ENCODE peak calls at places on chromosome 20, in ten cellular contexts. One of them, this sample, is unnamed.
A peak's percentile ranks its signal among the peaks of the same experiment; 100 is the strongest.

GRCh38 chr20:23782366-23782983 is 31.7 kb upstream of the CST1 start:
- DNase-seq in lower lobe of right lung: no peak
- DNase-seq in WERI-Rb-1: peak; percentile 66
- DNase-seq in tibial artery: no peak
- DNase-seq in lung: no peak
- DNase-seq in neuronal stem cell: no peak
- DNase-seq in effector memory CD4-positive, alpha-beta T cell: no peak
- DNase-seq in kidney: no peak
- DNase-seq in H9: peak; percentile 73
- DNase-seq in colonic mucosa: no peak
- DNase-seq in this sample: no peak

GRCh38 chr20:48298851-48299484 is 513.7 kb upstream of the SULF2 start:
- DNase-seq in lower lobe of right lung: no peak
- DNase-seq in WERI-Rb-1: no peak
- DNase-seq in tibial artery: no peak
- DNase-seq in lung: no peak
- DNase-seq in neuronal stem cell: no peak
- DNase-seq in effector memory CD4-positive, alpha-beta T cell: no peak
- DNase-seq in kidney: no peak
- DNase-seq in H9: no peak
- DNase-seq in colonic mucosa: no peak
- DNase-seq in this sample: no peak

GRCh38 chr20:11178946-11179654 is 505.3 kb upstream of the JAG1 start:
- DNase-seq in lower lobe of right lung: no peak
- DNase-seq in WERI-Rb-1: no peak
- DNase-seq in tibial artery: no peak
- DNase-seq in lung: no peak
- DNase-seq in neuronal stem cell: peak; percentile 23
- DNase-seq in effector memory CD4-positive, alpha-beta T cell: no peak
- DNase-seq in kidney: no peak
- DNase-seq in H9: no peak
- DNase-seq in colonic mucosa: no peak
- DNase-seq in this sample: no peak

GRCh38 chr20:2986466-2986865 is 57.0 kb upstream of the GNRH2 start:
- DNase-seq in lower lobe of right lung: no peak
- DNase-seq in WERI-Rb-1: no peak
- DNase-seq in tibial artery: no peak
- DNase-seq in lung: peak; percentile 29
- DNase-seq in neuronal stem cell: no peak
- DNase-seq in effector memory CD4-positive, alpha-beta T cell: no peak
- DNase-seq in kidney: no peak
- DNase-seq in H9: no peak
- DNase-seq in colonic mucosa: no peak
- DNase-seq in this sample: no peak

GRCh38 chr20:18019068-18019467 is 38.6 kb downstream of the OVOL2 start:
- DNase-seq in lower lobe of right lung: no peak
- DNase-seq in WERI-Rb-1: peak; percentile 23
- DNase-seq in tibial artery: no peak
- DNase-seq in lung: no peak
- DNase-seq in neuronal stem cell: no peak
- DNase-seq in effector memory CD4-positive, alpha-beta T cell: no peak
- DNase-seq in kidney: no peak
- DNase-seq in H9: peak; percentile 67
- DNase-seq in colonic mucosa: no peak
- DNase-seq in this sample: no peak

GRCh38 chr20:5689451-5689850 is 60.8 kb upstream of the SHLD1 start:
- DNase-seq in lower lobe of right lung: no peak
- DNase-seq in WERI-Rb-1: no peak
- DNase-seq in tibial artery: no peak
- DNase-seq in lung: no peak
- DNase-seq in neuronal stem cell: no peak
- DNase-seq in effector memory CD4-positive, alpha-beta T cell: no peak
- DNase-seq in kidney: no peak
- DNase-seq in H9: no peak
- DNase-seq in colonic mucosa: no peak
- DNase-seq in this sample: no peak

GRCh38 chr20:24959591-24960301 is 10.7 kb downstream of the CST7 start:
- DNase-seq in lower lobe of right lung: peak; percentile 34
- DNase-seq in WERI-Rb-1: no peak
- DNase-seq in tibial artery: no peak
- DNase-seq in lung: no peak
- DNase-seq in neuronal stem cell: no peak
- DNase-seq in effector memory CD4-positive, alpha-beta T cell: no peak
- DNase-seq in kidney: no peak
- DNase-seq in H9: peak; percentile 17
- DNase-seq in colonic mucosa: peak; percentile 13
- DNase-seq in this sample: peak; percentile 57

GRCh38 chr20:56515657-56516381 is 8.7 kb upstream of the FAM209A start:
- DNase-seq in lower lobe of right lung: no peak
- DNase-seq in WERI-Rb-1: no peak
- DNase-seq in tibial artery: no peak
- DNase-seq in lung: no peak
- DNase-seq in neuronal stem cell: no peak
- DNase-seq in effector memory CD4-positive, alpha-beta T cell: no peak
- DNase-seq in kidney: no peak
- DNase-seq in H9: no peak
- DNase-seq in colonic mucosa: no peak
- DNase-seq in this sample: no peak

GRCh38 chr20:19565721-19566120 is 192.3 kb upstream of the RIN2 start:
- DNase-seq in lower lobe of right lung: no peak
- DNase-seq in WERI-Rb-1: no peak
- DNase-seq in tibial artery: no peak
- DNase-seq in lung: no peak
- DNase-seq in neuronal stem cell: no peak
- DNase-seq in effector memory CD4-positive, alpha-beta T cell: no peak
- DNase-seq in kidney: no peak
- DNase-seq in H9: no peak
- DNase-seq in colonic mucosa: no peak
- DNase-seq in this sample: no peak

GRCh38 chr20:3876676-3877075 is 12.5 kb upstream of the PANK2 start:
- DNase-seq in lower lobe of right lung: no peak
- DNase-seq in WERI-Rb-1: no peak
- DNase-seq in tibial artery: no peak
- DNase-seq in lung: no peak
- DNase-seq in neuronal stem cell: no peak
- DNase-seq in effector memory CD4-positive, alpha-beta T cell: no peak
- DNase-seq in kidney: no peak
- DNase-seq in H9: no peak
- DNase-seq in colonic mucosa: no peak
- DNase-seq in this sample: no peak

GRCh38 chr20:5674176-5674660 is 76.0 kb upstream of the SHLD1 start:
- DNase-seq in lower lobe of right lung: no peak
- DNase-seq in WERI-Rb-1: no peak
- DNase-seq in tibial artery: no peak
- DNase-seq in lung: no peak
- DNase-seq in neuronal stem cell: no peak
- DNase-seq in effector memory CD4-positive, alpha-beta T cell: no peak
- DNase-seq in kidney: no peak
- DNase-seq in H9: no peak
- DNase-seq in colonic mucosa: no peak
- DNase-seq in this sample: no peak

GRCh38 chr20:37511605-37512275 is 9.3 kb upstream of the NNAT start:
- DNase-seq in lower lobe of right lung: no peak
- DNase-seq in WERI-Rb-1: no peak
- DNase-seq in tibial artery: no peak
- DNase-seq in lung: no peak
- DNase-seq in neuronal stem cell: no peak
- DNase-seq in effector memory CD4-positive, alpha-beta T cell: no peak
- DNase-seq in kidney: no peak
- DNase-seq in H9: no peak
- DNase-seq in colonic mucosa: no peak
- DNase-seq in this sample: no peak

GRCh38 chr20:49594143-49594928 is 26.4 kb upstream of the PTGIS start:
- DNase-seq in lower lobe of right lung: no peak
- DNase-seq in WERI-Rb-1: no peak
- DNase-seq in tibial artery: peak; percentile 89
- DNase-seq in lung: no peak
- DNase-seq in neuronal stem cell: no peak
- DNase-seq in effector memory CD4-positive, alpha-beta T cell: no peak
- DNase-seq in kidney: no peak
- DNase-seq in H9: no peak
- DNase-seq in colonic mucosa: no peak
- DNase-seq in this sample: peak; percentile 91

GRCh38 chr20:38827770-38828281 is 22.3 kb downstream of the PPP1R16B start:
- DNase-seq in lower lobe of right lung: no peak
- DNase-seq in WERI-Rb-1: no peak
- DNase-seq in tibial artery: no peak
- DNase-seq in lung: no peak
- DNase-seq in neuronal stem cell: no peak
- DNase-seq in effector memory CD4-positive, alpha-beta T cell: no peak
- DNase-seq in kidney: no peak
- DNase-seq in H9: no peak
- DNase-seq in colonic mucosa: no peak
- DNase-seq in this sample: no peak

GRCh38 chr20:62116558-62117361 is 5.5 kb upstream of the LSM14B start:
- DNase-seq in lower lobe of right lung: no peak
- DNase-seq in WERI-Rb-1: no peak
- DNase-seq in tibial artery: no peak
- DNase-seq in lung: no peak
- DNase-seq in neuronal stem cell: no peak
- DNase-seq in effector memory CD4-positive, alpha-beta T cell: no peak
- DNase-seq in kidney: no peak
- DNase-seq in H9: no peak
- DNase-seq in colonic mucosa: no peak
- DNase-seq in this sample: no peak

GRCh38 chr20:62114894-62115293 is 7.4 kb upstream of the LSM14B start:
- DNase-seq in lower lobe of right lung: no peak
- DNase-seq in WERI-Rb-1: no peak
- DNase-seq in tibial artery: no peak
- DNase-seq in lung: no peak
- DNase-seq in neuronal stem cell: no peak
- DNase-seq in effector memory CD4-positive, alpha-beta T cell: no peak
- DNase-seq in kidney: no peak
- DNase-seq in H9: peak; percentile 65
- DNase-seq in colonic mucosa: no peak
- DNase-seq in this sample: no peak

GRCh38 chr20:62117362-62117646 is 5.0 kb upstream of the LSM14B start:
- DNase-seq in lower lobe of right lung: no peak
- DNase-seq in WERI-Rb-1: no peak
- DNase-seq in tibial artery: no peak
- DNase-seq in lung: no peak
- DNase-seq in neuronal stem cell: no peak
- DNase-seq in effector memory CD4-positive, alpha-beta T cell: no peak
- DNase-seq in kidney: no peak
- DNase-seq in H9: no peak
- DNase-seq in colonic mucosa: no peak
- DNase-seq in this sample: no peak

GRCh38 chr20:62111148-62111547 is 11.1 kb upstream of the LSM14B start:
- DNase-seq in lower lobe of right lung: no peak
- DNase-seq in WERI-Rb-1: no peak
- DNase-seq in tibial artery: no peak
- DNase-seq in lung: no peak
- DNase-seq in neuronal stem cell: no peak
- DNase-seq in effector memory CD4-positive, alpha-beta T cell: no peak
- DNase-seq in kidney: no peak
- DNase-seq in H9: no peak
- DNase-seq in colonic mucosa: no peak
- DNase-seq in this sample: no peak

DNA sequence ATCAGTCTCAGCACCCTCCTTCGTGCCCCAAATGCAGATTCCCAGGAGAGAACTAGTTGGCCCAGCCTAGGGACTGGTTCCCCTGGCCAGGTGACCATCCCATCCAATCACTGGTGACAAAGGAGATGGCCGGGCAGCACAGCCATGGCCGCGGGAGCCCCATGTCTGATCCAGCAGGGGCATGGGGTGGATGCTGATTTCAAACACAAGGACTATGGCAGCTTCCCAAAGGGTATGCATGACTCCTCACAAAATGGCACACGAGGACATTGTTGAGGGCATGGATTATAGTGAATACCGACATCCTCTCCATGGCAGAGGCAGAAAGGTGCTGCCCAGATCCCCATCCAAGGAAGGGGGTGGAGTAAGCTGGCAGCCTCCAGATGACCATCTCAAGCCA is 9.9 kb upstream of the LSM14B start:
- DNase-seq in lower lobe of right lung: no peak
- DNase-seq in WERI-Rb-1: no peak
- DNase-seq in tibial artery: no peak
- DNase-seq in lung: no peak
- DNase-seq in neuronal stem cell: no peak
- DNase-seq in effector memory CD4-positive, alpha-beta T cell: no peak
- DNase-seq in kidney: no peak
- DNase-seq in H9: no peak
- DNase-seq in colonic mucosa: no peak
- DNase-seq in this sample: no peak
- H3K9me3 ChIP-seq in lower lobe of right lung: peaks cover 50% of the 10 kb centered on the region
- H3K9me3 ChIP-seq in WERI-Rb-1: peaks cover 42% of the 10 kb centered on the region
- H3K9me3 ChIP-seq in tibial artery: peaks cover 60% of the 10 kb centered on the region
- H3K9me3 ChIP-seq in lung: peaks cover 3% of the 10 kb centered on the region
- H3K9me3 ChIP-seq in neuronal stem cell: peaks cover 38% of the 10 kb centered on the region
- H3K9me3 ChIP-seq in effector memory CD4-positive, alpha-beta T cell: peaks cover 33% of the 10 kb centered on the region
- H3K9me3 ChIP-seq in kidney: peaks cover 4% of the 10 kb centered on the region
- H3K9me3 ChIP-seq in H9: no peaks in the 10 kb centered on the region
- H3K9me3 ChIP-seq in colonic mucosa: no peaks in the 10 kb centered on the region
- H3K9me3 ChIP-seq in this sample: peaks cover 53% of the 10 kb centered on the region

DNA sequence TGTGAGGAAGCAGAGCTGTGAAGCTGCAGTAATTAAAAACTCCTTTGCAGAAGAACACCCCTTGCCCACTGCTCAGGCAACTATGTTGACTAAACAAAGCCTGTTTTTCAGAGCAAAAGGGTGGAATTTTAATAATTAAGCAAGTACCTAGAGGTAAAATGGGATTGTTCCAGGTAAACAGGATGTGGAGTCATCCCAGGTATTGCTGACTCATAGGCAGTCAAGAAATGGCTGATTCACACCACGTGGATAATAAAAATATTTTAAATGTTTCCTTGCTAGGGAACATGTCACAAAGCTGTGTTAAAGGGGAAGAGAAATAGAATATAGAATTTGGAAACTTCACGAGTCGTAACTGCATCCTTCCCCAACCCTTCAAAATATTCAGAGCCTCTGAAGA is 491.8 kb downstream of the BTBD3 start:
- DNase-seq in lower lobe of right lung: no peak
- DNase-seq in WERI-Rb-1: no peak
- DNase-seq in tibial artery: no peak
- DNase-seq in lung: no peak
- DNase-seq in neuronal stem cell: no peak
- DNase-seq in effector memory CD4-positive, alpha-beta T cell: no peak
- DNase-seq in kidney: no peak
- DNase-seq in H9: no peak
- DNase-seq in colonic mucosa: no peak
- DNase-seq in this sample: no peak
- H3K9me3 ChIP-seq in lower lobe of right lung: peaks cover 21% of the 10 kb centered on the region
- H3K9me3 ChIP-seq in WERI-Rb-1: peaks cover 13% of the 10 kb centered on the region
- H3K9me3 ChIP-seq in tibial artery: peaks cover 28% of the 10 kb centered on the region
- H3K9me3 ChIP-seq in lung: peaks cover 15% of the 10 kb centered on the region
- H3K9me3 ChIP-seq in neuronal stem cell: no peaks in the 10 kb centered on the region
- H3K9me3 ChIP-seq in effector memory CD4-positive, alpha-beta T cell: no peaks in the 10 kb centered on the region
- H3K9me3 ChIP-seq in kidney: no peaks in the 10 kb centered on the region
- H3K9me3 ChIP-seq in H9: peaks cover 6% of the 10 kb centered on the region
- H3K9me3 ChIP-seq in colonic mucosa: no peaks in the 10 kb centered on the region
- H3K9me3 ChIP-seq in this sample: no peaks in the 10 kb centered on the region

GRCh38 chr20:22227301-22227700 is 357.1 kb downstream of the FOXA2 start:
- DNase-seq in lower lobe of right lung: no peak
- DNase-seq in WERI-Rb-1: no peak
- DNase-seq in tibial artery: no peak
- DNase-seq in lung: no peak
- DNase-seq in neuronal stem cell: no peak
- DNase-seq in effector memory CD4-positive, alpha-beta T cell: no peak
- DNase-seq in kidney: no peak
- DNase-seq in H9: no peak
- DNase-seq in colonic mucosa: no peak
- DNase-seq in this sample: no peak
- H3K9me3 ChIP-seq in lower lobe of right lung: no peaks in the 10 kb centered on the region
- H3K9me3 ChIP-seq in WERI-Rb-1: no peaks in the 10 kb centered on the region
- H3K9me3 ChIP-seq in tibial artery: no peaks in the 10 kb centered on the region
- H3K9me3 ChIP-seq in lung: no peaks in the 10 kb centered on the region
- H3K9me3 ChIP-seq in neuronal stem cell: no peaks in the 10 kb centered on the region
- H3K9me3 ChIP-seq in effector memory CD4-positive, alpha-beta T cell: no peaks in the 10 kb centered on the region
- H3K9me3 ChIP-seq in kidney: no peaks in the 10 kb centered on the region
- H3K9me3 ChIP-seq in H9: no peaks in the 10 kb centered on the region
- H3K9me3 ChIP-seq in colonic mucosa: no peaks in the 10 kb centered on the region
- H3K9me3 ChIP-seq in this sample: no peaks in the 10 kb centered on the region

GRCh38 chr20:52654552-52654951 is 317.6 kb upstream of the TSHZ2 start:
- DNase-seq in lower lobe of right lung: no peak
- DNase-seq in WERI-Rb-1: no peak
- DNase-seq in tibial artery: no peak
- DNase-seq in lung: no peak
- DNase-seq in neuronal stem cell: no peak
- DNase-seq in effector memory CD4-positive, alpha-beta T cell: no peak
- DNase-seq in kidney: no peak
- DNase-seq in H9: no peak
- DNase-seq in colonic mucosa: no peak
- DNase-seq in this sample: no peak
- H3K9me3 ChIP-seq in lower lobe of right lung: no peaks in the 10 kb centered on the region
- H3K9me3 ChIP-seq in WERI-Rb-1: no peaks in the 10 kb centered on the region
- H3K9me3 ChIP-seq in tibial artery: no peaks in the 10 kb centered on the region
- H3K9me3 ChIP-seq in lung: no peaks in the 10 kb centered on the region
- H3K9me3 ChIP-seq in neuronal stem cell: no peaks in the 10 kb centered on the region
- H3K9me3 ChIP-seq in effector memory CD4-positive, alpha-beta T cell: no peaks in the 10 kb centered on the region
- H3K9me3 ChIP-seq in kidney: no peaks in the 10 kb centered on the region
- H3K9me3 ChIP-seq in H9: no peaks in the 10 kb centered on the region
- H3K9me3 ChIP-seq in colonic mucosa: no peaks in the 10 kb centered on the region
- H3K9me3 ChIP-seq in this sample: no peaks in the 10 kb centered on the region